ENCODE peak calls at places on chromosomes 16 and 17, in eight cellular contexts. W, J, P, M, D, Q, K and Y are unnamed samples.

GRCh38 chr16:51067352-51067751 is 83.7 kb downstream of the SALL1 start:
- DNase-seq in W (no peak), J (no peak), M (no peak), D (no peak), K (no peak), P (no peak), Q (no peak), Y (no peak)

GRCh38 chr17:37607637-37608368 is 1.4 kb downstream of the SYNRG start:
- DNase-seq in M (peak), K (no peak), P (no peak), Q (peak), D (no peak), J (no peak), W (peak), Y (no peak)

GRCh38 chr16:83928341-83929055 is 24.5 kb upstream of the OSGIN1 start:
- DNase-seq in P (no peak), W (no peak), M (no peak), K (no peak), D (no peak), Q (no peak), J (no peak), Y (no peak)

GRCh38 chr16:89023621-89024511 is 46.9 kb upstream of the CBFA2T3 start:
- DNase-seq in Q (no peak), K (no peak), D (no peak), J (peak), P (no peak), M (no peak), W (no peak), Y (no peak)

GRCh38 chr17:6082335-6082734 is 12.2 kb downstream of the WSCD1 start:
- DNase-seq in M (no peak), J (no peak), D (no peak), W (no peak), K (no peak), Q (no peak), P (no peak), Y (no peak)

GRCh38 chr17:42904110-42904469 is 3.5 kb downstream of the G6PC1 start:
- DNase-seq in W (no peak), P (no peak), M (no peak), D (no peak), J (no peak), K (no peak), Q (no peak), Y (no peak)

GRCh38 chr16:57568173-57568678 is 25.8 kb downstream of the ADGRG5 start:
- DNase-seq in D (no peak), J (no peak), W (no peak), P (peak), K (no peak), Q (no peak), M (no peak), Y (no peak)

GRCh38 chr17:27937026-27937546 is 43.9 kb upstream of the LYRM9 start:
- DNase-seq in M (no peak), W (no peak), Q (no peak), K (no peak), J (no peak), D (no peak), P (no peak), Y (no peak)

GRCh38 chr16:86215233-86215978 is 294.9 kb upstream of the FOXF1 start:
- DNase-seq in M (no peak), D (no peak), P (no peak), W (no peak), Q (no peak), K (peak), J (no peak), Y (no peak)

GRCh38 chr17:74089869-74090464 is 113.5 kb upstream of the RPL38 start:
- DNase-seq in D (no peak), Q (peak), K (peak), W (peak), J (no peak), M (peak), P (no peak), Y (peak)

GRCh38 chr16:85113168-85113733 is 979 bp upstream of the CIBAR2 start:
- DNase-seq in J (no peak), M (no peak), P (no peak), W (no peak), K (no peak), D (no peak), Q (no peak), Y (no peak)

GRCh38 chr16:85055503-85056210 is 28.1 kb downstream of the KIAA0513 start:
- DNase-seq in K (peak), M (peak), D (no peak), Q (peak), W (peak), P (no peak), J (no peak), Y (no peak)

GRCh38 chr16:10332301-10332700 is 53.6 kb upstream of the ATF7IP2 start:
- DNase-seq in D (no peak), W (no peak), M (no peak), P (no peak), K (no peak), J (no peak), Q (no peak), Y (no peak)

GRCh38 chr17:44987194-44987882 is 19.2 kb upstream of the C1QL1 start:
- DNase-seq in J (no peak), D (no peak), Q (no peak), P (no peak), M (no peak), W (no peak), K (no peak), Y (peak)

GRCh38 chr17:73256220-73256619 is 5.5 kb downstream of the CPSF4L start:
- DNase-seq in K (no peak), M (no peak), W (no peak), J (no peak), P (no peak), Q (no peak), D (no peak), Y (no peak)

GRCh38 chr16:81035975-81036750 is 521 bp downstream of the ATMIN start:
- DNase-seq in W (peak), Q (peak), M (peak), P (no peak), K (peak), D (no peak), J (peak), Y (no peak)

GRCh38 chr16:88639231-88640038 is 1.1 kb downstream of the IL17C start:
- DNase-seq in M (no peak), K (no peak), P (no peak), D (no peak), Q (no peak), J (no peak), W (no peak), Y (no peak)

GRCh38 chr16:46899443-46900143 is 15.4 kb downstream of the GPT2 start:
- DNase-seq in M (no peak), D (no peak), W (no peak), Q (no peak), J (no peak), P (no peak), K (peak), Y (no peak)

GRCh38 chr17:4090898-4091297 is 51.9 kb downstream of the ZZEF1 start:
- DNase-seq in J (no peak), W (no peak), K (no peak), Q (no peak), P (no peak), D (no peak), M (no peak), Y (no peak)

GRCh38 chr17:66275651-66276050 is 26.8 kb upstream of the PRKCA start:
- DNase-seq in K (peak), P (no peak), D (no peak), W (peak), M (no peak), Q (peak), J (no peak), Y (no peak)